ENCODE peak calls at places on chromosomes 7 and 10, in five cellular contexts. A, G, T, O and D are unnamed samples.

GRCh38 chr7:24716480-24717246 is 40.6 kb downstream of the GSDME start:
- DNase-seq in A (no peak), G (no peak), T (no peak), O (no peak), D (no peak)

GRCh38 chr10:43071881-43072650 is 4.8 kb upstream of the RET start:
- DNase-seq in A (no peak), G (no peak), T (no peak), O (no peak), D (no peak)

GRCh38 chr7:35802649-35803048 is 1.8 kb downstream of the SEPTIN7 start:
- DNase-seq in A (no peak), G (no peak), T (no peak), O (no peak), D (no peak)

GRCh38 chr10:3136763-3137611 is 35.6 kb downstream of the PITRM1 start:
- DNase-seq in A (no peak), G (peak), T (no peak), O (no peak), D (no peak)

GRCh38 chr7:116213361-116214155 is 3.2 kb downstream of the TES start:
- DNase-seq in A (no peak), G (no peak), T (no peak), O (no peak), D (no peak)

GRCh38 chr10:36538945-36539586 is 586.3 kb upstream of the ANKRD30A start:
- DNase-seq in A (no peak), G (no peak), T (no peak), O (no peak), D (no peak)

GRCh38 chr10:111281516-111281915 is 204.7 kb downstream of the ADRA2A start:
- DNase-seq in A (peak), G (no peak), T (no peak), O (no peak), D (no peak)

GRCh38 chr10:59536576-59537014 is 173.1 kb downstream of the SLC16A9 start:
- DNase-seq in A (no peak), G (no peak), T (no peak), O (no peak), D (no peak)

GRCh38 chr10:89491932-89492331 is 43.5 kb downstream of the SLC16A12 start:
- DNase-seq in A (no peak), G (no peak), T (no peak), O (no peak), D (no peak)

GRCh38 chr10:12707461-12708185 is 293.9 kb downstream of the CCDC3 start:
- DNase-seq in A (peak), G (peak), T (no peak), O (no peak), D (no peak)

GRCh38 chr10:35874326-35875070 is 232.4 kb upstream of the FZD8 start:
- DNase-seq in A (no peak), G (no peak), T (no peak), O (no peak), D (no peak)

GRCh38 chr10:102775973-102776669 is 32.4 kb downstream of the WBP1L start:
- DNase-seq in A (no peak), G (peak), T (no peak), O (peak), D (no peak)

GRCh38 chr10:114678806-114679205 is 20.7 kb upstream of the ABLIM1 start:
- DNase-seq in A (no peak), G (no peak), T (no peak), O (no peak), D (no peak)

GRCh38 chr7:116317907-116318306 is 107.6 kb downstream of the TES start:
- DNase-seq in A (no peak), G (no peak), T (no peak), O (no peak), D (no peak)

GRCh38 chr10:49827297-49827696 is 65.2 kb upstream of the OGDHL start:
- DNase-seq in A (no peak), G (no peak), T (no peak), O (no peak), D (no peak)

GRCh38 chr7:100102950-100103840 is 1.8 kb downstream of the AP4M1 start:
- DNase-seq in A (no peak), G (no peak), T (no peak), O (no peak), D (no peak)

GRCh38 chr7:128880791-128881457 is 18.3 kb downstream of the ATP6V1F start:
- DNase-seq in A (no peak), G (no peak), T (no peak), O (no peak), D (no peak)

GRCh38 chr7:127905491-127906330 is 125.5 kb downstream of the LRRC4 start:
- DNase-seq in A (no peak), G (no peak), T (no peak), O (no peak), D (no peak)

GRCh38 chr10:92839191-92840085 is 8.9 kb upstream of the EXOC6 start:
- DNase-seq in A (no peak), G (peak), T (no peak), O (no peak), D (peak)

GRCh38 chr10:5573968-5574641 is 49.3 kb downstream of the CALML3 start:
- DNase-seq in A (no peak), G (no peak), T (no peak), O (no peak), D (no peak)

GRCh38 chr10:117905404-117905803 is 141.3 kb downstream of the RAB11FIP2 start:
- DNase-seq in A (no peak), G (no peak), T (no peak), O (no peak), D (no peak)

GRCh38 chr10:110214380-110214826 is 7.0 kb downstream of the MXI1 start:
- DNase-seq in A (no peak), G (no peak), T (no peak), O (no peak), D (peak)

GRCh38 chr10:129481641-129482040 is 14.6 kb downstream of the MGMT start:
- DNase-seq in A (no peak), G (no peak), T (no peak), O (no peak), D (no peak)

GRCh38 chr7:232571-233455 is 40.4 kb downstream of the FAM20C start:
- DNase-seq in A (no peak), G (no peak), T (no peak), O (no peak), D (no peak)

GRCh38 chr10:86856156-86856555 is 99.7 kb downstream of the BMPR1A start:
- DNase-seq in A (no peak), G (no peak), T (no peak), O (no peak), D (no peak)

GRCh38 chr7:79734158-79734557 is 280.7 kb upstream of the MAGI2 start:
- DNase-seq in A (no peak), G (no peak), T (no peak), O (no peak), D (no peak)

GRCh38 chr7:26143298-26144044 is 8.5 kb upstream of the NFE2L3 start:
- DNase-seq in A (no peak), G (no peak), T (no peak), O (peak), D (no peak)

GRCh38 chr10:132574783-132575319 is 37.3 kb downstream of the INPP5A start:
- DNase-seq in A (no peak), G (no peak), T (no peak), O (peak), D (no peak)

GRCh38 chr7:116395125-116395791 is 104.3 kb upstream of the CAV2 start:
- DNase-seq in A (peak), G (no peak), T (no peak), O (no peak), D (no peak)

GRCh38 chr7:141477866-141478265 is 73.3 kb upstream of the AGK start:
- DNase-seq in A (no peak), G (no peak), T (no peak), O (no peak), D (no peak)

GRCh38 chr10:8375137-8375536 is 320.6 kb downstream of the GATA3 start:
- DNase-seq in A (no peak), G (no peak), T (no peak), O (no peak), D (no peak)

GRCh38 chr7:139471740-139472353 is 11.6 kb downstream of the KLRG2 start:
- DNase-seq in A (no peak), G (no peak), T (no peak), O (no peak), D (no peak)

GRCh38 chr7:75642810-75643486 is 95.8 kb downstream of the HIP1 start:
- DNase-seq in A (peak), G (peak), T (peak), O (no peak), D (peak)

GRCh38 chr7:75639071-75639892 is 99.5 kb downstream of the HIP1 start:
- DNase-seq in A (no peak), G (peak), T (peak), O (no peak), D (no peak)

GRCh38 chr7:75639893-75640600 is 98.7 kb downstream of the HIP1 start:
- DNase-seq in A (no peak), G (no peak), T (no peak), O (no peak), D (no peak)

GRCh38 chr7:75637854-75638606 is 100.7 kb downstream of the HIP1 start:
- DNase-seq in A (no peak), G (no peak), T (no peak), O (no peak), D (no peak)

GRCh38 chr7:75638607-75639070 is 100.1 kb downstream of the HIP1 start:
- DNase-seq in A (no peak), G (peak), T (no peak), O (peak), D (no peak)
- TF ChIP-seq POLR2AphosphoS5 in A (no peak), G (no peak), T (no peak), O (no peak), D (no peak)

DNA sequence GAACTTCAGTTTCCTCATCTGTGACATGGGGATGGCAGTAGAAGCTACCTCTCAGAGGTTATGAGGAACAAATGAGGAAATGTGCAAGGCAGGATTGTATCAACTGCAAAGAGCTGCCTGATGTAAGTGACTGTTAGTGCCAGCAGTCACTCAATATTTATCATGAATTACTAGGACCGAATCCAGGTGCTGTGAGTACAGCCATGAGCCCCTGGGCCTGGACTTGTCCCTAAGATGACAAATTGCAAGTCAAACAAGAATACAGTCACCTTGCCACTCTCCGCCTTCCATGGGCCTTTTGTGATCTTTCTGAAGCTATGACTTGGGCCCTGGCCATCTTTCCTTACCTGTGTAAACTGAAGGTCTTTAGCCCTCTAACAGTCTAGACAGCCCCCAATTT is 27.7 kb upstream of the TLX1 start:
- DNase-seq in A (no peak), G (no peak), T (no peak), O (no peak), D (no peak)
- TF ChIP-seq POLR2A in A (no peak), G (no peak), T (no peak), O (no peak), D (no peak)

DNA sequence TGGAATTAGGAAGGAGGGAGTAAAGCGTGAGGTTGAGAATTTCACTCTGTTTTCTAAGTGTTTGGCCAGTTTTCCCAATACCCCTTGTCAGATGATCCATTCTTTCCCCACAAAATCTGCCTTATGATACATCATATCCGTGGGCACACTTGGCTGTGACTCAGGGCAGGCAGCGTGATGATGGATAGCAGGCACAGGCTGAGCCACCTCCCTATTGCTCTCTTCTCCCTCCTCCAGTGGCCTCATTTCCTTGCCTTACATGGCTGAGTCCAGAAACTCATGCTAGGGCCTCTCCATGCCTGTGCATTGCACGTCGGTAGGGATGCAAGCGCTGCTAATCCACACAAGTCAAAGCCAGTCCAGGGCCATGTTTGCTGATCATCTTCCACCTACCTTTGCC is 128.3 kb downstream of the AMPH start:
- DNase-seq in A (no peak), G (no peak), T (no peak), O (no peak), D (no peak)
- TF ChIP-seq POLR2AphosphoS5 in A (no peak), G (no peak), T (no peak), O (no peak), D (no peak)

GRCh38 chr10:62805139-62806092 is 896 bp downstream of the ADO start:
- DNase-seq in A (no peak), G (peak), T (no peak), O (no peak), D (no peak)

GRCh38 chr10:62810131-62810530 is 5.6 kb downstream of the ADO start:
- DNase-seq in A (no peak), G (no peak), T (no peak), O (no peak), D (no peak)

GRCh38 chr10:62803993-62804383 is 532 bp upstream of the ADO start:
- DNase-seq in A (no peak), G (no peak), T (no peak), O (no peak), D (no peak)

GRCh38 chr10:62806246-62806645 is 1.7 kb downstream of the ADO start:
- DNase-seq in A (no peak), G (no peak), T (no peak), O (no peak), D (no peak)

GRCh38 chr10:62804384-62805138 is at the start of gene ADO:
- DNase-seq in A (peak), G (peak), T (peak), O (peak), D (peak)
- TF ChIP-seq POLR2A in A (peak), G (peak), T (peak), O (peak), D (no peak)

GRCh38 chr10:29957887-29958330 is 101.5 kb downstream of the JCAD start:
- DNase-seq in A (no peak), G (no peak), T (no peak), O (no peak), D (no peak)
- TF ChIP-seq POLR2AphosphoS5 in A (no peak), G (no peak), T (no peak), O (no peak), D (no peak)